ENCODE peak calls at places on chromosomes 3 and 15, in five cellular contexts. One of them, this sample, is unnamed.

GRCh38 chr15:72785452-72786243 is 2.1 kb upstream of the ADPGK start:
- DNase-seq in trophoblast cell: no peak
- DNase-seq in mesenchymal stem cell: peak
- DNase-seq in H1: no peak
- DNase-seq in neuronal stem cell: no peak
- DNase-seq in this sample: no peak

GRCh38 chr3:13770390-13771169 is 109.3 kb downstream of the WNT7A start:
- DNase-seq in trophoblast cell: peak
- DNase-seq in mesenchymal stem cell: no peak
- DNase-seq in H1: peak
- DNase-seq in neuronal stem cell: no peak
- DNase-seq in this sample: peak

GRCh38 chr3:43095370-43095769 is 10.5 kb downstream of the POMGNT2 start:
- DNase-seq in trophoblast cell: no peak
- DNase-seq in mesenchymal stem cell: no peak
- DNase-seq in H1: no peak
- DNase-seq in neuronal stem cell: no peak
- DNase-seq in this sample: no peak

GRCh38 chr3:52400275-52400793 is 44.6 kb downstream of the SEMA3G start:
- DNase-seq in trophoblast cell: no peak
- DNase-seq in mesenchymal stem cell: no peak
- DNase-seq in H1: no peak
- DNase-seq in neuronal stem cell: no peak
- DNase-seq in this sample: no peak

GRCh38 chr3:30308131-30308530 is 298.3 kb upstream of the TGFBR2 start:
- DNase-seq in trophoblast cell: no peak
- DNase-seq in mesenchymal stem cell: peak
- DNase-seq in H1: no peak
- DNase-seq in neuronal stem cell: no peak
- DNase-seq in this sample: no peak

GRCh38 chr3:158830391-158830790 is 28.5 kb downstream of the MFSD1 start:
- DNase-seq in trophoblast cell: no peak
- DNase-seq in mesenchymal stem cell: no peak
- DNase-seq in H1: no peak
- DNase-seq in neuronal stem cell: no peak
- DNase-seq in this sample: no peak

GRCh38 chr15:66220587-66220986 is 33.0 kb downstream of the MEGF11 start:
- DNase-seq in trophoblast cell: no peak
- DNase-seq in mesenchymal stem cell: no peak
- DNase-seq in H1: no peak
- DNase-seq in neuronal stem cell: no peak
- DNase-seq in this sample: no peak

GRCh38 chr15:53787349-53787748 is 27.9 kb upstream of the WDR72 start:
- DNase-seq in trophoblast cell: no peak
- DNase-seq in mesenchymal stem cell: no peak
- DNase-seq in H1: no peak
- DNase-seq in neuronal stem cell: no peak
- DNase-seq in this sample: no peak

GRCh38 chr15:61266916-61267315 is 37.8 kb upstream of the RORA start:
- DNase-seq in trophoblast cell: no peak
- DNase-seq in mesenchymal stem cell: no peak
- DNase-seq in H1: no peak
- DNase-seq in neuronal stem cell: no peak
- DNase-seq in this sample: no peak

GRCh38 chr15:74400313-74400850 is 32.9 kb upstream of the CYP11A1 start:
- DNase-seq in trophoblast cell: no peak
- DNase-seq in mesenchymal stem cell: no peak
- DNase-seq in H1: no peak
- DNase-seq in neuronal stem cell: no peak
- DNase-seq in this sample: no peak

GRCh38 chr3:161347726-161348125 is 23.6 kb downstream of the SPTSSB start:
- DNase-seq in trophoblast cell: no peak
- DNase-seq in mesenchymal stem cell: no peak
- DNase-seq in H1: no peak
- DNase-seq in neuronal stem cell: no peak
- DNase-seq in this sample: no peak

GRCh38 chr3:56157693-56158092 is 310.6 kb downstream of the ERC2 start:
- DNase-seq in trophoblast cell: peak
- DNase-seq in mesenchymal stem cell: peak
- DNase-seq in H1: no peak
- DNase-seq in neuronal stem cell: no peak
- DNase-seq in this sample: no peak

GRCh38 chr3:53501203-53501602 is 6.8 kb downstream of the CACNA1D start:
- DNase-seq in trophoblast cell: no peak
- DNase-seq in mesenchymal stem cell: no peak
- DNase-seq in H1: no peak
- DNase-seq in neuronal stem cell: no peak
- DNase-seq in this sample: no peak

GRCh38 chr3:117084277-117084676 is 374.7 kb downstream of the TUSC7 start:
- DNase-seq in trophoblast cell: no peak
- DNase-seq in mesenchymal stem cell: no peak
- DNase-seq in H1: no peak
- DNase-seq in neuronal stem cell: no peak
- DNase-seq in this sample: no peak

GRCh38 chr3:17352620-17353019 is 389.8 kb downstream of the TBC1D5 start:
- DNase-seq in trophoblast cell: no peak
- DNase-seq in mesenchymal stem cell: no peak
- DNase-seq in H1: no peak
- DNase-seq in neuronal stem cell: no peak
- DNase-seq in this sample: no peak

GRCh38 chr3:98745718-98746117 is 17.4 kb upstream of the ST3GAL6 start:
- DNase-seq in trophoblast cell: no peak
- DNase-seq in mesenchymal stem cell: no peak
- DNase-seq in H1: no peak
- DNase-seq in neuronal stem cell: no peak
- DNase-seq in this sample: no peak

GRCh38 chr15:63553388-63553791 is 43.8 kb upstream of the FBXL22 start:
- DNase-seq in trophoblast cell: peak
- DNase-seq in mesenchymal stem cell: peak
- DNase-seq in H1: no peak
- DNase-seq in neuronal stem cell: no peak
- DNase-seq in this sample: no peak

GRCh38 chr3:81249540-81250029 is 511.9 kb downstream of the GBE1 start:
- DNase-seq in trophoblast cell: no peak
- DNase-seq in mesenchymal stem cell: peak
- DNase-seq in H1: no peak
- DNase-seq in neuronal stem cell: no peak
- DNase-seq in this sample: no peak

GRCh38 chr3:155070932-155071387 is 9.2 kb upstream of the MME start:
- DNase-seq in trophoblast cell: peak
- DNase-seq in mesenchymal stem cell: peak
- DNase-seq in H1: no peak
- DNase-seq in neuronal stem cell: no peak
- DNase-seq in this sample: no peak

GRCh38 chr15:70023064-70023768 is 74.5 kb downstream of the TLE3 start:
- DNase-seq in trophoblast cell: peak
- DNase-seq in mesenchymal stem cell: peak
- DNase-seq in H1: no peak
- DNase-seq in neuronal stem cell: no peak
- DNase-seq in this sample: no peak

GRCh38 chr15:58369261-58369699 is 62.5 kb upstream of the LIPC start:
- DNase-seq in trophoblast cell: no peak
- DNase-seq in mesenchymal stem cell: peak
- DNase-seq in H1: no peak
- DNase-seq in neuronal stem cell: no peak
- DNase-seq in this sample: no peak

GRCh38 chr3:127754411-127755304 is 67.7 kb downstream of the MGLL start:
- DNase-seq in trophoblast cell: peak
- DNase-seq in mesenchymal stem cell: no peak
- DNase-seq in H1: no peak
- DNase-seq in neuronal stem cell: no peak
- DNase-seq in this sample: no peak

GRCh38 chr15:89998923-89999675 is 2.0 kb upstream of the ZNF710 start:
- DNase-seq in trophoblast cell: no peak
- DNase-seq in mesenchymal stem cell: peak
- DNase-seq in H1: no peak
- DNase-seq in neuronal stem cell: no peak
- DNase-seq in this sample: no peak

GRCh38 chr15:68427961-68428360 is 4.0 kb downstream of the ITGA11 start:
- DNase-seq in trophoblast cell: no peak
- DNase-seq in mesenchymal stem cell: no peak
- DNase-seq in H1: no peak
- DNase-seq in neuronal stem cell: no peak
- DNase-seq in this sample: no peak

GRCh38 chr15:68425428-68426060 is 6.4 kb downstream of the ITGA11 start:
- DNase-seq in trophoblast cell: no peak
- DNase-seq in mesenchymal stem cell: peak
- DNase-seq in H1: no peak
- DNase-seq in neuronal stem cell: no peak
- DNase-seq in this sample: no peak

GRCh38 chr15:68424754-68425390 is 7.1 kb downstream of the ITGA11 start:
- DNase-seq in trophoblast cell: no peak
- DNase-seq in mesenchymal stem cell: peak
- DNase-seq in H1: no peak
- DNase-seq in neuronal stem cell: no peak
- DNase-seq in this sample: no peak

GRCh38 chr15:68427366-68427765 is 4.6 kb downstream of the ITGA11 start:
- DNase-seq in trophoblast cell: peak
- DNase-seq in mesenchymal stem cell: no peak
- DNase-seq in H1: no peak
- DNase-seq in neuronal stem cell: no peak
- DNase-seq in this sample: no peak

DNA sequence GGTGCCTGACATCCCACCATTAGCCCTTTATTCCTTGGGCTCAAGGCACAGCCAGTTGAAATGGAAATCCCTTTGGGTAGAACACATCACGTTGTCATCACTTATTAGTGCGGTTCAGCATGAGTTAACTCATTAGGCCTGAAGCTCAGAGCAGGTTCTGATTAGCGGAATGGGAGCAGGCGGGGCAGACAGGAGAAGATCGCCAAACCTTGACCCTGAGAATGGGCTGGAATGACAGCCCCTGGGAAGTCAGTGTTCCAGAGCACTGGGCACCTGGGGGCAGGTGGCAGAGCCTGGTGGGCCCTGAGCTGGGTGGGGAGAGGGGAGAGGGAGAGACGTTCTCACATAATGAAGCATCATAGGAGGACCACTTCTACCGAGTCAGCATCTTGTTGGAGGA is 5.8 kb downstream of the ITGA11 start:
- DNase-seq in trophoblast cell: no peak
- DNase-seq in mesenchymal stem cell: no peak
- DNase-seq in H1: no peak
- DNase-seq in neuronal stem cell: no peak
- DNase-seq in this sample: no peak
- H2BK12ac ChIP-seq in trophoblast cell: no peak
- H2BK12ac ChIP-seq in mesenchymal stem cell: no peak
- H2BK12ac ChIP-seq in H1: no peak
- H2BK12ac ChIP-seq in neuronal stem cell: no peak
- H2BK12ac ChIP-seq in this sample: no peak

GRCh38 chr15:94360251-94360671 is 128.9 kb downstream of the MCTP2 start:
- DNase-seq in trophoblast cell: no peak
- DNase-seq in mesenchymal stem cell: no peak
- DNase-seq in H1: no peak
- DNase-seq in neuronal stem cell: no peak
- DNase-seq in this sample: no peak
- H2BK12ac ChIP-seq in trophoblast cell: no peak
- H2BK12ac ChIP-seq in mesenchymal stem cell: no peak
- H2BK12ac ChIP-seq in H1: no peak
- H2BK12ac ChIP-seq in neuronal stem cell: no peak
- H2BK12ac ChIP-seq in this sample: no peak

GRCh38 chr3:183551930-183552329 is 3.6 kb downstream of the KLHL6 start:
- DNase-seq in trophoblast cell: no peak
- DNase-seq in mesenchymal stem cell: no peak
- DNase-seq in H1: no peak
- DNase-seq in neuronal stem cell: no peak
- DNase-seq in this sample: no peak
- H2BK12ac ChIP-seq in trophoblast cell: no peak
- H2BK12ac ChIP-seq in mesenchymal stem cell: no peak
- H2BK12ac ChIP-seq in H1: no peak
- H2BK12ac ChIP-seq in neuronal stem cell: no peak
- H2BK12ac ChIP-seq in this sample: no peak

GRCh38 chr3:151625057-151625456 is 108.7 kb upstream of the AADACL2 start:
- DNase-seq in trophoblast cell: no peak
- DNase-seq in mesenchymal stem cell: no peak
- DNase-seq in H1: no peak
- DNase-seq in neuronal stem cell: no peak
- DNase-seq in this sample: no peak

GRCh38 chr3:151630035-151630434 is 103.7 kb upstream of the AADACL2 start:
- DNase-seq in trophoblast cell: no peak
- DNase-seq in mesenchymal stem cell: peak
- DNase-seq in H1: no peak
- DNase-seq in neuronal stem cell: no peak
- DNase-seq in this sample: no peak

GRCh38 chr3:151631946-151632345 is 101.8 kb upstream of the AADACL2 start:
- DNase-seq in trophoblast cell: no peak
- DNase-seq in mesenchymal stem cell: peak
- DNase-seq in H1: no peak
- DNase-seq in neuronal stem cell: no peak
- DNase-seq in this sample: no peak

GRCh38 chr3:151630938-151631417 is 102.7 kb upstream of the AADACL2 start:
- DNase-seq in trophoblast cell: peak
- DNase-seq in mesenchymal stem cell: peak
- DNase-seq in H1: no peak
- DNase-seq in neuronal stem cell: no peak
- DNase-seq in this sample: no peak
- H2BK12ac ChIP-seq in trophoblast cell: no peak
- H2BK12ac ChIP-seq in mesenchymal stem cell: no peak
- H2BK12ac ChIP-seq in H1: no peak
- H2BK12ac ChIP-seq in neuronal stem cell: no peak
- H2BK12ac ChIP-seq in this sample: no peak

GRCh38 chr3:194072691-194073279 is 63.2 kb upstream of the HES1 start:
- DNase-seq in trophoblast cell: no peak
- DNase-seq in mesenchymal stem cell: no peak
- DNase-seq in H1: no peak
- DNase-seq in neuronal stem cell: no peak
- DNase-seq in this sample: no peak
- H2BK12ac ChIP-seq in trophoblast cell: no peak
- H2BK12ac ChIP-seq in mesenchymal stem cell: no peak
- H2BK12ac ChIP-seq in H1: peak
- H2BK12ac ChIP-seq in neuronal stem cell: no peak
- H2BK12ac ChIP-seq in this sample: no peak

GRCh38 chr3:134836921-134837320 is 41.9 kb downstream of the EPHB1 start:
- DNase-seq in trophoblast cell: no peak
- DNase-seq in mesenchymal stem cell: no peak
- DNase-seq in H1: no peak
- DNase-seq in neuronal stem cell: no peak
- DNase-seq in this sample: no peak
- H2BK12ac ChIP-seq in trophoblast cell: no peak
- H2BK12ac ChIP-seq in mesenchymal stem cell: no peak
- H2BK12ac ChIP-seq in H1: no peak
- H2BK12ac ChIP-seq in neuronal stem cell: no peak
- H2BK12ac ChIP-seq in this sample: no peak

DNA sequence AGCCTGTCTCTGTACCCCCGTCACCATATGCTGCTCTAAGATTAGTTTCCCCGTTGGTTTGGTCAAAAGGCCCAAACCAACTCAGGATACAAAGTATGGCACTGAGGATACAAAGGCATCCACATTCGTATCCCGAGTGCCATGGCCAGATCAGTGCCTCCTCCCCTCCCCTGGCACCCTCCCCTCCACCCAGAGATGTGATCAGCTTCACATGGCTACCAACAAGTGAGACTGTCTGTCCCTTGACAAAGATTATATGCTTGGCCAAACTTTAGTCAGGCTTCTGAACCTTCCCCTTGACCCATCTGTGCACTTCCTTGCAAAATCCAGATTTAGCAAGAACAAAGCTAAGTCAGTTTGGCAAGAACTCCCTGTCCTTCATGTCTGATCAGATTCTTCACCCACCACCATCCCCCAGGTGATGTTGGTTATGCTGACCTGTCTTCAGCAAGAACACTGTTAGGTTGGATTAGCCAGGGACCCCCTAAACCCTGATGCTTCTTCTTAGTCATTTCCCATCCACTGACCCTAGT is 61.7 kb downstream of the KLF15 start:
- DNase-seq in trophoblast cell: no peak
- DNase-seq in mesenchymal stem cell: no peak
- DNase-seq in H1: no peak
- DNase-seq in neuronal stem cell: no peak
- DNase-seq in this sample: peak
- H2BK12ac ChIP-seq in trophoblast cell: no peak
- H2BK12ac ChIP-seq in mesenchymal stem cell: no peak
- H2BK12ac ChIP-seq in H1: no peak
- H2BK12ac ChIP-seq in neuronal stem cell: no peak
- H2BK12ac ChIP-seq in this sample: no peak